ENCODE peak calls at places on chromosomes 2 and 18, in six cellular contexts. M is T-helper 9 cell; T is activated CD4-positive, alpha-beta T cell treated with anti-CD3 and anti-CD28 coated beads, Interleukin-2, amount 50 U/mL, for 1 hour; C is naive B cell; Z is NCI-H146; A is tibial artery. N is an unnamed sample.
A peak's percentile ranks its signal among the peaks of the same experiment; 100 is the strongest.

GRCh38 chr2:112724611-112725525 is 4.0 kb downstream of the NT5DC4 start:
- DNase-seq in Z (no peak), T (no peak), C (no peak), A (no peak), M (no peak), N (no peak)

GRCh38 chr2:230627806-230628724 is 84.6 kb upstream of the CAB39 start:
- DNase-seq in C (no peak), Z (no peak), A (no peak), M (no peak), T (no peak), N (no peak)

GRCh38 chr2:236568068-236568921 is 1.3 kb upstream of the ACKR3 start:
- DNase-seq in C (peak; percentile 49), M (no peak), Z (no peak), A (peak; percentile 48), T (peak; percentile 22), N (peak; percentile 35)

GRCh38 chr2:112583497-112584133 is 794 bp upstream of the CHCHD5 start:
- DNase-seq in M (no peak), C (no peak), Z (peak; percentile 46), T (no peak), A (peak; percentile 23), N (no peak)

GRCh38 chr2:109498906-109499305 is 114.9 kb downstream of the SEPTIN10 start:
- DNase-seq in Z (no peak), A (no peak), T (no peak), C (no peak), M (no peak), N (no peak)

GRCh38 chr2:96773922-96774321 is 13.2 kb downstream of the CNNM4 start:
- DNase-seq in M (peak; percentile 35), T (peak; percentile 35), C (peak; percentile 53), A (no peak), Z (peak; percentile 45), N (no peak)

GRCh38 chr2:33709986-33710385 is 110.9 kb upstream of the FAM98A start:
- DNase-seq in C (no peak), A (no peak), T (no peak), M (no peak), Z (no peak), N (no peak)

GRCh38 chr2:161913865-161914264 is 160.2 kb downstream of the DPP4 start:
- DNase-seq in M (no peak), Z (no peak), T (no peak), A (no peak), C (no peak), N (no peak)

GRCh38 chr2:148640767-148641166 is 3.8 kb upstream of the EPC2 start:
- DNase-seq in C (no peak), Z (no peak), M (no peak), A (no peak), T (no peak), N (no peak)

GRCh38 chr2:15905267-15905645 is 35.1 kb upstream of the MYCN start:
- DNase-seq in M (no peak), T (no peak), A (no peak), C (no peak), Z (no peak), N (no peak)

GRCh38 chr18:58937204-58937603 is 72.5 kb downstream of the ZNF532 start:
- DNase-seq in C (no peak), A (no peak), T (no peak), Z (no peak), M (no peak), N (no peak)

GRCh38 chr2:164943289-164943688 is 12.0 kb downstream of the SLC38A11 start:
- DNase-seq in Z (no peak), T (no peak), A (no peak), M (no peak), C (no peak), N (no peak)